ENCODE peak calls at places on chromosome 6, in five cellular contexts. F is heart right ventricle, A is psoas muscle, Q is AG04450, B is neural progenitor cell. Z is an unnamed sample. For H3K27me3, the result is how much of the 10 kb centered on the place peaks cover.

GRCh38 chr6:158039571-158040050 is 57.9 kb downstream of the SYNJ2 start:
- DNase-seq in F (no peak), A (peak), Q (no peak), B (no peak), Z (no peak)

GRCh38 chr6:156886409-156886808 is 109.2 kb downstream of the ARID1B start:
- DNase-seq in F (peak), A (no peak), Q (no peak), B (no peak), Z (no peak)

GRCh38 chr6:112800916-112801315 is 453.8 kb downstream of the RFPL4B start:
- DNase-seq in F (no peak), A (no peak), Q (no peak), B (no peak), Z (no peak)

GRCh38 chr6:35181313-35181932 is 32.3 kb upstream of the SCUBE3 start:
- DNase-seq in F (peak), A (no peak), Q (no peak), B (no peak), Z (no peak)

GRCh38 chr6:95867205-95867604 is 148.6 kb upstream of the FUT9 start:
- DNase-seq in F (no peak), A (no peak), Q (no peak), B (no peak), Z (no peak)

GRCh38 chr6:7136859-7137334 is 29.1 kb downstream of the RREB1 start:
- DNase-seq in F (no peak), A (no peak), Q (no peak), B (no peak), Z (no peak)

GRCh38 chr6:118896339-118897136 is 2.6 kb downstream of the ASF1A start:
- DNase-seq in F (no peak), A (no peak), Q (no peak), B (no peak), Z (no peak)

GRCh38 chr6:43957273-43957672 is 170.0 kb downstream of the MRPL14 start:
- DNase-seq in F (no peak), A (no peak), Q (no peak), B (no peak), Z (no peak)

GRCh38 chr6:20737912-20738311 is 203.7 kb downstream of the CDKAL1 start:
- DNase-seq in F (no peak), A (no peak), Q (no peak), B (no peak), Z (no peak)

GRCh38 chr6:66526061-66526460 is 819.0 kb upstream of the EYS start:
- DNase-seq in F (no peak), A (no peak), Q (no peak), B (no peak), Z (no peak)

GRCh38 chr6:6037179-6037578 is 30.5 kb upstream of the NRN1 start:
- DNase-seq in F (no peak), A (no peak), Q (no peak), B (no peak), Z (no peak)

GRCh38 chr6:39005774-39006173 is 42.8 kb upstream of the GLP1R start:
- DNase-seq in F (no peak), A (no peak), Q (no peak), B (no peak), Z (no peak)

DNA sequence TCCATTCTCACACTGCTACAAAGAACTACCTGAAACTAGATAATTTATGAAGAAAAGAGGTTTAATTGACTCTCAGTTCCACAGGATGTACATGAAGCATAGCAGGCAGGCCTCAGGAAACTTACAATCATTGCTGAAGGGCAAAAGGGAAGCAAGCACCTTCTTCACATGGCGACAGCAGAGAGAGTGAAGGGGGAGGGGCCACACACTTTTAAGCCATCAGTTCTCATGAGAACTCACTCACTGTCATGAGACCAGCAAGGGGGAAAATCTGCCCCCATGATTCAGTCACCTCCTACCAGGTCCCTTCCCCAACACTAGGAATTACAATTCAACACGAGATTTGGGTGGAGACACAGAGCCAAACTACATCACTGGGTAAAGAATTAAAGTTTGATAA is 12.5 kb upstream of the ENPP1 start:
- DNase-seq in F (no peak), A (no peak), Q (no peak), B (no peak), Z (no peak)
- TF ChIP-seq CTCF in F (no peak), A (no peak), Q (no peak), B (no peak), Z (no peak)

DNA sequence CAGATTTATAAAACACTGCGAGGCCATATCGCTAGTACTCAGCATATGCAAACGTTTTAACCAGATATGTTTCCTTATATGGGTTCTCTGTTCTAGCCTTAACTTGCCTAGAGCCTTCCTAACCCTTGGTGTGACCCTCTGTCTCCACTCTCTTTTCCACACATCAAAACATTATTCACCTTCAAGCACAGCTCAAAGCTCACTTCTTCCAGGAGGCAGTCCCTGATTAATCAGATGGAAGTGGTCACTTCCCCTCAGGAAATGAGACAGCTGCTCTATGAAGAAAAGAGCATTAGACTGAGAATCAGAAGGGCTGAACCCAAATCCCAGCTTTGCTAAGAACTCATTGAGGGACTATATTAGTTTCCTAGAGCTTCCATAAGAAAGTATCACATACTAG is 39.8 kb upstream of the SLC17A4 start:
- DNase-seq in F (no peak), A (no peak), Q (no peak), B (no peak), Z (no peak)
- H3K27me3 ChIP-seq in F (under half), A (under half), Q (under half), B (under half), Z (under half)

GRCh38 chr6:74598473-74599393 is 607.1 kb downstream of the COL12A1 start:
- DNase-seq in F (no peak), A (no peak), Q (no peak), B (no peak), Z (no peak)
- H3K4me3 ChIP-seq in F (no peak), A (no peak), Q (no peak), B (no peak), Z (no peak)

GRCh38 chr6:165662671-165663282 is at the start of gene PDE10A:
- DNase-seq in F (peak), A (no peak), Q (no peak), B (peak), Z (peak)
- TF ChIP-seq CTCF in F (no peak), A (no peak), Q (no peak), B (peak), Z (no peak)

GRCh38 chr6:4941782-4942672 is 61.8 kb downstream of the RPP40 start:
- DNase-seq in F (peak), A (no peak), Q (peak), B (peak), Z (no peak)
- H3K27me3 ChIP-seq in F (under half), A (under half), Q (under half), B (under half), Z (under half)

DNA sequence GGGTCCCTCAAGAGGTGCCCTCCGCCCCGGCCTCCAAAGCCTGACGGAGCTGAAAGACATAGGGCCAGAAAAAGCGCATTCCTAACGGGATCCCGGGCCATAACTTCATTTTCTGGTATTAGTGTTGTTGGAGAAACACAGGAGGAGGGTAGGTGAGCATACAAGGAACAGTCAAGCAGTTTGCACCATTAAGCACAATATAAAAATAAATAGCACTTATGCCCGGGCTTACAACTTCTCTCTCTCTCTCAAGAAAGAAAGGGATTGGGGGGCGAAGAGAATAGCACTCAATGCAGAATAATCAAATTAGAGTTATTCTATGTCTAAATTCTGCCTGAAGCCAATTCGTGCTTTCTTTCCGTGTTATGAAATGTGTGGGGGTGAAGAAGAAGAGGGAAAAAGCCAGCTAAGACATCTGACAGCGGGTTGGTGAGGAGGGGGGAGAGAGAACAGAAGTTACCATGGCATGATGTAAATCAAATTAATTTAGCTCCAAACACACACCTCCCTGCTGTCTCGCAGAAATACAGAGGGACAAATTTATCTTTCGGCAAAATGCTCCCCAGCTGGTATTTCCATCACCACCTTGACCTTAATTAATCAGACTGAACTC is 493 bp upstream of the METTL24 start:
- DNase-seq in F (no peak), A (no peak), Q (no peak), B (no peak), Z (no peak)
- H3K4me3 ChIP-seq in F (no peak), A (peak), Q (peak), B (peak), Z (no peak)

GRCh38 chr6:100093405-100093804 is 99.4 kb upstream of the MCHR2 start:
- DNase-seq in F (no peak), A (no peak), Q (no peak), B (no peak), Z (no peak)
- TF ChIP-seq CTCF in F (no peak), A (no peak), Q (no peak), B (no peak), Z (no peak)

DNA sequence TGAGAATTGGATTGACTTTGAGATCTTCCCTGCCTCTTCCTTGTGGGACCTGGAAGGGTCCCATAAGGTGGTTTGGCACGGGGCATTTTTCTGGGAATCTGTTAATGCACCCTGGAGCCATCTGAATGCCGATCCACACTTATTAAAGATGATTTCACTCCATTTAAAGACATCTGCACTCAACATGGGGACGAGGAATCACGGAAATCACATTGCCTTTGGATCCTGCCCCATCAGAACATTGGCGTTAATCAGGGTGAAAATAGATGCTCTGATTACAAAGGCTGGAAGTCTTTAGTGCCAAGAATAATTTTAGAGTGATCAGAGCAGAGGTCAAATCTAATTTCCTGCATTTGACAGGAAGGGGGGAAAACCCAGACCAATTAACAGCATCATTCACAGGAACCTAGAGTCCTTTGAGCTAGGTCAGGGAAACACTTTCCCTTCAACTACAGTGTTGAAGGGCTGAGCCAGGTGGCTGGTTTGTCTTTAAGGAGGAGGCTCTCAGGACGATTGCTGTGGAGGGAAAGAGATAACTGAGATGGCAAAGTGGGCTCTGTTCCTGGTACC is 112.1 kb downstream of the SCML4 start:
- DNase-seq in F (no peak), A (no peak), Q (no peak), B (no peak), Z (no peak)
- H3K27me3 ChIP-seq in F (under half), A (under half), Q (under half), B (under half), Z (under half)

GRCh38 chr6:12750416-12750815 is 33.8 kb downstream of the PHACTR1 start:
- DNase-seq in F (no peak), A (no peak), Q (no peak), B (peak), Z (no peak)
- H3K4me3 ChIP-seq in F (no peak), A (no peak), Q (no peak), B (peak), Z (peak)

Z was measured in dorsolateral prefrontal cortex.